ENCODE peak calls at places on chromosomes 12 and 14, in ten cellular contexts. W, Q, P, G, B, O, A, U, V and F are unnamed samples.

GRCh38 chr12:43882578-43883178 is 46.8 kb downstream of the TMEM117 start:
- DNase-seq in Q (no peak), P (peak; percentile 59), W (peak; percentile 41), O (peak; percentile 81), B (no peak), V (no peak), G (no peak), U (peak; percentile 32), A (peak; percentile 22), F (peak; percentile 62)

GRCh38 chr14:96204151-96205058 is at the start of gene BDKRB2:
- DNase-seq in U (peak; percentile 65), W (peak; percentile 91), O (peak; percentile 94), P (peak; percentile 64), B (peak; percentile 65), V (peak; percentile 51), A (peak; percentile 94), Q (no peak), G (peak; percentile 72), F (peak; percentile 88)

GRCh38 chr14:100137173-100137572 is 22.3 kb downstream of the DEGS2 start:
- DNase-seq in A (no peak), V (no peak), G (no peak), U (no peak), B (no peak), O (no peak), P (no peak), Q (no peak), W (no peak), F (no peak)

GRCh38 chr12:75870878-75871277 is 160.7 kb downstream of the PHLDA1 start:
- DNase-seq in Q (no peak), P (no peak), B (no peak), W (no peak), A (no peak), O (peak; percentile 48), G (no peak), V (no peak), U (no peak), F (no peak)

GRCh38 chr12:69900720-69901131 is 75.7 kb downstream of the MYRFL start:
- DNase-seq in G (peak; percentile 66), P (peak; percentile 66), B (peak; percentile 75), V (peak; percentile 64), A (peak; percentile 31), W (peak; percentile 95), U (peak; percentile 55), Q (peak; percentile 26), O (peak; percentile 79), F (peak; percentile 88)

GRCh38 chr14:104985675-104986486 is at the start of gene CLBA1:
- DNase-seq in Q (peak; percentile 81), O (peak; percentile 98), U (peak; percentile 68), B (peak; percentile 81), A (peak; percentile 93), W (peak; percentile 73), G (peak; percentile 93), V (peak; percentile 78), P (peak; percentile 68), F (peak; percentile 97)

GRCh38 chr12:104181313-104181712 is 34.3 kb upstream of the TXNRD1 start:
- DNase-seq in O (peak; percentile 50), B (no peak), A (no peak), V (no peak), W (no peak), U (no peak), P (peak; percentile 44), Q (no peak), G (no peak), F (no peak)

GRCh38 chr12:74254784-74255183 is 282.9 kb upstream of the ATXN7L3B start:
- DNase-seq in B (no peak), G (no peak), P (no peak), O (no peak), A (no peak), W (no peak), V (no peak), Q (no peak), U (no peak), F (no peak)

GRCh38 chr12:47939009-47939601 is 24.3 kb upstream of the TMEM106C start:
- DNase-seq in U (no peak), G (no peak), A (no peak), B (no peak), Q (no peak), O (no peak), W (peak; percentile 11), V (no peak), P (no peak), F (no peak)